ENCODE peak calls at places on chromosomes 1 and 21, in seven cellular contexts. S is HCT116, G is lower lobe of right lung, M is breast epithelium, T is GM23248, E is HepG2, I is ovary. J is an unnamed sample.

GRCh38 chr1:109425902-109426277 is 358 bp downstream of the PSMA5 start:
- DNase-seq in S (no peak), G (peak; percentile 79), M (peak; percentile 54), T (peak; percentile 89), E (peak; percentile 59), I (no peak), J (peak; percentile 65)

GRCh38 chr1:198678301-198678836 is 39.5 kb downstream of the PTPRC start:
- DNase-seq in S (no peak), G (no peak), M (no peak), T (no peak), E (no peak), I (no peak), J (no peak)

GRCh38 chr21:14259669-14260458 is 43.9 kb downstream of the RBM11 start:
- DNase-seq in S (peak; percentile 10), G (no peak), M (no peak), T (peak; percentile 61), E (peak; percentile 39), I (no peak), J (no peak)

GRCh38 chr1:93740601-93741031 is 59.0 kb upstream of the BCAR3 start:
- DNase-seq in S (no peak), G (no peak), M (no peak), T (no peak), E (no peak), I (no peak), J (no peak)

GRCh38 chr1:54410359-54410758 is 4.2 kb upstream of the SSBP3 start:
- DNase-seq in S (no peak), G (no peak), M (no peak), T (no peak), E (no peak), I (no peak), J (no peak)

GRCh38 chr21:14356771-14357170 is 26.2 kb downstream of the HSPA13 start:
- DNase-seq in S (no peak), G (no peak), M (no peak), T (no peak), E (no peak), I (no peak), J (no peak)

GRCh38 chr1:201298381-201299367 is 15.4 kb downstream of the PKP1 start:
- DNase-seq in S (no peak), G (no peak), M (no peak), T (peak; percentile 37), E (no peak), I (no peak), J (no peak)

GRCh38 chr1:100277866-100278265 is 11.8 kb downstream of the RTCA start:
- DNase-seq in S (no peak), G (no peak), M (no peak), T (peak; percentile 18), E (no peak), I (no peak), J (no peak)

GRCh38 chr1:147177611-147178370 is 5.5 kb upstream of the PRKAB2 start:
- DNase-seq in S (no peak), G (no peak), M (no peak), T (peak; percentile 63), E (no peak), I (no peak), J (no peak)

GRCh38 chr1:27099154-27099903 is 55.6 kb downstream of the SLC9A1 start:
- DNase-seq in S (no peak), G (peak; percentile 86), M (no peak), T (peak; percentile 98), E (peak; percentile 55), I (peak; percentile 81), J (no peak)

GRCh38 chr1:164759144-164759920 is 200.3 kb downstream of the PBX1 start:
- DNase-seq in S (no peak), G (no peak), M (no peak), T (no peak), E (no peak), I (no peak), J (no peak)

GRCh38 chr21:37028579-37028978 is 22.1 kb downstream of the RIPPLY3 start:
- DNase-seq in S (no peak), G (no peak), M (no peak), T (no peak), E (no peak), I (no peak), J (no peak)

GRCh38 chr1:147567594-147568381 is 26.5 kb downstream of the BCL9 start:
- DNase-seq in S (no peak), G (no peak), M (no peak), T (no peak), E (no peak), I (no peak), J (no peak)

GRCh38 chr1:68140536-68140935 is 90.1 kb upstream of the DIRAS3 start:
- DNase-seq in S (no peak), G (no peak), M (no peak), T (peak; percentile 6), E (no peak), I (no peak), J (no peak)

GRCh38 chr21:45578811-45579381 is 36.7 kb upstream of the SLC19A1 start:
- DNase-seq in S (no peak), G (peak; percentile 32), M (peak; percentile 49), T (no peak), E (no peak), I (no peak), J (no peak)

GRCh38 chr1:204837440-204838084 is 33.1 kb upstream of the NFASC start:
- DNase-seq in S (no peak), G (no peak), M (no peak), T (peak; percentile 74), E (peak; percentile 15), I (peak; percentile 48), J (peak; percentile 18)

GRCh38 chr1:150162862-150163706 is 13.4 kb downstream of the PLEKHO1 start:
- DNase-seq in S (no peak), G (peak; percentile 90), M (peak; percentile 73), T (peak; percentile 98), E (peak; percentile 95), I (peak; percentile 85), J (peak; percentile 66)

GRCh38 chr1:156385534-156386031 is 16.6 kb downstream of the RHBG start:
- DNase-seq in S (peak; percentile 38), G (peak; percentile 61), M (no peak), T (peak; percentile 85), E (peak; percentile 55), I (peak; percentile 51), J (peak; percentile 83)

GRCh38 chr1:10302416-10302815 is 92.0 kb downstream of the KIF1B start:
- DNase-seq in S (no peak), G (no peak), M (no peak), T (no peak), E (no peak), I (no peak), J (no peak)

GRCh38 chr1:188958461-188959115 is 1519.1 kb downstream of the BRINP3 start:
- DNase-seq in S (no peak), G (no peak), M (no peak), T (no peak), E (no peak), I (no peak), J (no peak)

GRCh38 chr1:157984469-157984868 is 9.0 kb upstream of the KIRREL1 start:
- DNase-seq in S (no peak), G (no peak), M (no peak), T (peak; percentile 28), E (no peak), I (no peak), J (no peak)

GRCh38 chr21:27152996-27153395 is 186.1 kb upstream of the ADAMTS5 start:
- DNase-seq in S (no peak), G (no peak), M (no peak), T (peak; percentile 5), E (no peak), I (no peak), J (no peak)

GRCh38 chr1:6625579-6626149 is 996 bp downstream of the THAP3 start:
- DNase-seq in S (no peak), G (no peak), M (no peak), T (peak; percentile 86), E (no peak), I (no peak), J (no peak)

GRCh38 chr1:12083766-12084165 is 20.7 kb downstream of the TNFRSF8 start:
- DNase-seq in S (no peak), G (no peak), M (no peak), T (peak; percentile 84), E (no peak), I (no peak), J (no peak)

GRCh38 chr1:226723640-226724532 is 15.2 kb downstream of the ITPKB start:
- DNase-seq in S (no peak), G (no peak), M (no peak), T (peak; percentile 74), E (no peak), I (peak; percentile 53), J (no peak)

DNA sequence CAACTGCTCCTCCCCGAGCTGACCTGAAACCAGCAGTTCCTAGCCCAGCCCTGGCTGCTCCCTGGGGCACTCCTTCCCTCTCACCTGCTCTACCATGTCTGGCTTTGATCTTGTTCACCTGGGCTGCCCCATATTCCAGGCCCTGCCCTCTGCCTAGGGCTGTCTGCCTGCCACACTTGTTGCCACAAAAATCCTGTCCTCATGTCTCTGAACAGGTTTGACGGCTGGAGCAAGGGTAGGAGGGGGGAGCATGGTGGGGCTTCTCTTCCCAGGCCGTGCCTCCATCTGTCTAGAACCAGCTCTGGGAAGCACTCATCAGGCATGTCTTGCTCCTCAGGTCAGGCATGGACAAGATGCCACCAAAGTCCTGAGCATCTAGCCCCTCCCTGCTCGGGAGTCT is 44.3 kb upstream of the WNT2B start:
- DNase-seq in S (no peak), G (no peak), M (peak; percentile 81), T (no peak), E (no peak), I (no peak), J (no peak)
- H3K27ac ChIP-seq in S (no peak overlapping the region), G (peak overlapping the region; percentile 27), M (peak overlapping the region; percentile 92), T (no peak overlapping the region), E (no peak overlapping the region), I (no peak overlapping the region), J (no peak overlapping the region)

GRCh38 chr1:187759934-187760333 is 931.2 kb downstream of the PLA2G4A start:
- DNase-seq in S (no peak), G (no peak), M (no peak), T (no peak), E (no peak), I (no peak), J (no peak)
- H3K27ac ChIP-seq in S (no peak overlapping the region), G (no peak overlapping the region), M (no peak overlapping the region), T (no peak overlapping the region), E (no peak overlapping the region), I (no peak overlapping the region), J (no peak overlapping the region)

DNA sequence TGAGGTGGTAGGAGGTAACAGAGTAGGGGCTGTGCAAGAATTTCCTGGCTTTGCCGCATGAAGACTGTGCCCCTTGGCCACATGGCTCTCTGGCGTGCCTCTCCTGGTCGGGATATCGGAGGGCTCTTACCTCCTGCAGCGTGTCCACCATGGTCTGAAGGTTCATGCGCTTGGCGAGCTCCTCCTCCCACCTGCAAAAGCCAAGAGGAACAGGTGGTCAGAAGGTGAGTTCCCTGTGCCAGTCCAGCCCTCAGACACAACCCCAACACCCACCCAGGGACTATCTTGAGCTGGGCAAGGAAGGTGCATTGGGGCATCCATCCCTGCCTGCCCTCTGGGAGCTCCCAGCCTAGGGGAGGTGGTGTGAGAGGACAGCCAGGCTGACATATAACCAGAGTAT is 18.6 kb upstream of the ALDH4A1 start:
- DNase-seq in S (no peak), G (no peak), M (no peak), T (no peak), E (no peak), I (no peak), J (no peak)
- H3K27ac ChIP-seq in S (no peak overlapping the region), G (no peak overlapping the region), M (no peak overlapping the region), T (no peak overlapping the region), E (no peak overlapping the region), I (no peak overlapping the region), J (peak overlapping the region; percentile 88)

GRCh38 chr1:107019166-107019565 is 37.3 kb upstream of the PRMT6 start:
- DNase-seq in S (no peak), G (no peak), M (no peak), T (peak; percentile 52), E (no peak), I (no peak), J (no peak)
- H3K27ac ChIP-seq in S (no peak overlapping the region), G (no peak overlapping the region), M (no peak overlapping the region), T (no peak overlapping the region), E (no peak overlapping the region), I (no peak overlapping the region), J (no peak overlapping the region)

J was measured in substantia nigra.